ENCODE peak calls at places on chromosomes 6 and 20, in five cellular contexts. Q, I, Y, F and M are unnamed samples.

GRCh38 chr6:68575765-68576439 is 59.2 kb upstream of the ADGRB3 start:
- DNase-seq in Q (no peak), I (peak), Y (no peak), F (peak), M (no peak)

GRCh38 chr20:2475850-2476741 is 5.5 kb upstream of the SNRPB start:
- DNase-seq in Q (no peak), I (no peak), Y (no peak), F (no peak), M (no peak)

GRCh38 chr20:47600967-47601547 is 99.4 kb downstream of the NCOA3 start:
- DNase-seq in Q (no peak), I (no peak), Y (no peak), F (no peak), M (no peak)

GRCh38 chr6:41818271-41819054 is 31.0 kb downstream of the TOMM6 start:
- DNase-seq in Q (no peak), I (no peak), Y (no peak), F (no peak), M (no peak)

GRCh38 chr6:30213999-30214982 is 1.1 kb upstream of the TRIM26 start:
- DNase-seq in Q (peak), I (peak), Y (no peak), F (peak), M (peak)

GRCh38 chr6:158711264-158711663 is 61.4 kb downstream of the SYTL3 start:
- DNase-seq in Q (no peak), I (no peak), Y (no peak), F (no peak), M (no peak)

GRCh38 chr6:109834595-109835437 is 143.3 kb upstream of the GPR6 start:
- DNase-seq in Q (no peak), I (peak), Y (no peak), F (no peak), M (no peak)

GRCh38 chr6:136415351-136416005 is 125.8 kb upstream of the BCLAF1 start:
- DNase-seq in Q (no peak), I (no peak), Y (no peak), F (no peak), M (no peak)

GRCh38 chr20:13402171-13402760 is 181.2 kb downstream of the ISM1 start:
- DNase-seq in Q (no peak), I (no peak), Y (no peak), F (no peak), M (no peak)

GRCh38 chr6:21808045-21808470 is 214.5 kb downstream of the SOX4 start:
- DNase-seq in Q (no peak), I (no peak), Y (no peak), F (no peak), M (no peak)

GRCh38 chr6:27474672-27475071 is 1.8 kb upstream of the ZNF184 start:
- DNase-seq in Q (no peak), I (no peak), Y (no peak), F (no peak), M (no peak)

GRCh38 chr6:148343028-148343374 is 363 bp downstream of the SASH1 start:
- DNase-seq in Q (no peak), I (no peak), Y (no peak), F (no peak), M (no peak)

GRCh38 chr6:126909493-126909892 is 209.0 kb upstream of the RSPO3 start:
- DNase-seq in Q (no peak), I (no peak), Y (no peak), F (no peak), M (no peak)

GRCh38 chr6:110528051-110528929 is 51.9 kb upstream of the SLC22A16 start:
- DNase-seq in Q (peak), I (peak), Y (peak), F (peak), M (peak)

GRCh38 chr20:30412972-30413371 is 844.5 kb upstream of the DEFB115 start:
- DNase-seq in Q (no peak), I (no peak), Y (no peak), F (no peak), M (no peak)

GRCh38 chr6:43286995-43287716 is 10.9 kb upstream of the SLC22A7 start:
- DNase-seq in Q (no peak), I (no peak), Y (no peak), F (no peak), M (no peak)

GRCh38 chr6:53568776-53569616 is 24.1 kb upstream of the GCLC start:
- DNase-seq in Q (no peak), I (no peak), Y (no peak), F (no peak), M (no peak)

GRCh38 chr20:54199721-54200176 is 8.1 kb upstream of the PFDN4 start:
- DNase-seq in Q (peak), I (peak), Y (peak), F (peak), M (peak)

GRCh38 chr6:163457637-163458561 is 43.4 kb downstream of the QKI start:
- DNase-seq in Q (no peak), I (no peak), Y (peak), F (no peak), M (no peak)

GRCh38 chr6:162921062-162921461 is 193.3 kb downstream of the PACRG start:
- DNase-seq in Q (no peak), I (no peak), Y (no peak), F (no peak), M (no peak)

GRCh38 chr20:48784273-48784641 is 43.5 kb downstream of the PREX1 start:
- DNase-seq in Q (peak), I (no peak), Y (no peak), F (no peak), M (no peak)

GRCh38 chr6:41652876-41653641 is 14.8 kb downstream of the MDFI start:
- DNase-seq in Q (no peak), I (peak), Y (no peak), F (no peak), M (no peak)

GRCh38 chr6:152129606-152130249 is 322.2 kb downstream of the ESR1 start:
- DNase-seq in Q (no peak), I (no peak), Y (no peak), F (no peak), M (no peak)

GRCh38 chr6:51292659-51293058 is 474.0 kb downstream of the TFAP2B start:
- DNase-seq in Q (no peak), I (no peak), Y (no peak), F (no peak), M (no peak)

GRCh38 chr6:100880149-100880900 is 804 bp downstream of the ASCC3 start:
- DNase-seq in Q (no peak), I (no peak), Y (no peak), F (no peak), M (no peak)

GRCh38 chr20:52798124-52798523 is 174.0 kb upstream of the TSHZ2 start:
- DNase-seq in Q (no peak), I (no peak), Y (no peak), F (no peak), M (no peak)

GRCh38 chr20:61407561-61407960 is 155.5 kb downstream of the CDH4 start:
- DNase-seq in Q (no peak), I (no peak), Y (no peak), F (no peak), M (no peak)

GRCh38 chr20:25226433-25227316 is 21.2 kb upstream of the PYGB start:
- DNase-seq in Q (no peak), I (no peak), Y (no peak), F (no peak), M (no peak)

GRCh38 chr6:41426438-41426851 is 91.0 kb downstream of the NCR2 start:
- DNase-seq in Q (no peak), I (no peak), Y (no peak), F (no peak), M (no peak)

GRCh38 chr6:130412556-130413290 is 46.9 kb downstream of the TMEM200A start:
- DNase-seq in Q (no peak), I (no peak), Y (no peak), F (no peak), M (no peak)

GRCh38 chr6:91704531-91704930 is 1117.7 kb upstream of the MAP3K7 start:
- DNase-seq in Q (no peak), I (no peak), Y (no peak), F (no peak), M (no peak)

GRCh38 chr6:142645663-142646062 is 299.3 kb downstream of the HIVEP2 start:
- DNase-seq in Q (no peak), I (no peak), Y (no peak), F (no peak), M (no peak)